ENCODE peak calls at places on chromosomes 7 and 10, in six cellular contexts. R is mesothelial cell of epicardium, L is Peyer's patch, G is progenitor cell of endocrine pancreas, J is uterus, H is HCT116. Q is an unnamed sample.

GRCh38 chr7:47968852-47969774 is 10.3 kb downstream of the HUS1 start:
- DNase-seq in R (peak), L (peak), G (peak), J (peak), H (peak), Q (peak)

GRCh38 chr10:99667108-99667751 is 7.9 kb downstream of the ENTPD7 start:
- DNase-seq in R (no peak), L (no peak), G (no peak), J (no peak), H (peak), Q (no peak)

GRCh38 chr7:40983106-40983505 is 719.8 kb downstream of the INHBA start:
- DNase-seq in R (no peak), L (no peak), G (no peak), J (no peak), H (no peak), Q (no peak)

GRCh38 chr10:123117644-123118409 is 17.9 kb upstream of the HMX3 start:
- DNase-seq in R (no peak), L (no peak), G (no peak), J (no peak), H (no peak), Q (no peak)

GRCh38 chr7:32115831-32116230 is 45.6 kb upstream of the PDE1C start:
- DNase-seq in R (no peak), L (no peak), G (no peak), J (no peak), H (no peak), Q (no peak)

GRCh38 chr10:44862006-44862751 is 49.0 kb upstream of the TMEM72 start:
- DNase-seq in R (no peak), L (no peak), G (no peak), J (no peak), H (no peak), Q (no peak)

GRCh38 chr7:143375298-143376034 is 5.7 kb upstream of the ZYX start:
- DNase-seq in R (no peak), L (no peak), G (no peak), J (no peak), H (no peak), Q (no peak)

GRCh38 chr7:158672975-158673374 is 31.6 kb downstream of the NCAPG2 start:
- DNase-seq in R (no peak), L (no peak), G (no peak), J (no peak), H (no peak), Q (no peak)

GRCh38 chr10:124453965-124454610 is 4.3 kb upstream of the NKX1-2 start:
- DNase-seq in R (no peak), L (no peak), G (no peak), J (no peak), H (no peak), Q (no peak)

GRCh38 chr7:82481499-82482097 is 38.0 kb upstream of the CACNA2D1 start:
- DNase-seq in R (no peak), L (no peak), G (no peak), J (no peak), H (peak), Q (no peak)

GRCh38 chr7:10734595-10734994 is 239.1 kb upstream of the PHF14 start:
- DNase-seq in R (no peak), L (no peak), G (no peak), J (no peak), H (no peak), Q (no peak)

GRCh38 chr10:62022830-62023229 is 121.3 kb downstream of the ARID5B start:
- DNase-seq in R (no peak), L (no peak), G (no peak), J (no peak), H (no peak), Q (no peak)

DNA sequence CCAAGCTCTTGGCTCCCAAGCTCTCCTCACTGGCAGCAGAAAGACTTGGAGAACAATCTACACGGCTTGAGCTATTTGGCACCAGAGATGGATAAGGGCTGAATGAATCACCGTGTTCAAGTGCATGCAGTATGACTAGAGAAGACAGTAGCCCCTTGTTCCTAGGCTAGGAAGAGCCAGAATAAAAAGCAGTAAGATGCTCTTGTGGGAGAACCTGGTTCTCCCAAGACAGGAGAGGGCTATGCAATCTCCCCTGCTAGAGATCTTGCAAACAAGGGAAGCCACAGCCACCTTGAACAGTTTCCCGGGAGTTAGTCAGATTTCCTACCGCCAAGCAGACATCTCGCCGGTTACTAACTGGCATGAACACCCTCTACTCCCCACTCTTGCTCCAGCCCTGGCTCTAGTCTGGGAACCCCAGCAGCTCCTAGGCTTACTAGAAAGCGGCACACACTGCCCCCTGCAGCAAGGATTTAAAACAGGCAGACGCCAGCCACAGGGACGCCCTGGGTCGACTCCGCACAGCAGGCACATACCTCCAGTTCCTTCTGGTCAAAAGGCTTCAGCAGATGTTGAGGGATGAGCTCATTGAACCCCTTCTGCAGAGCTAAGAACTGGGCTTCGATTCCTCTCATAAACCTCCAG is 107.3 kb downstream of the SMURF1 start:
- DNase-seq in R (no peak), L (no peak), G (no peak), J (peak), H (no peak), Q (no peak)
- TF ChIP-seq CTCF in R (no peak), L (no peak), G (peak), J (no peak), H (peak), Q (no peak)

DNA sequence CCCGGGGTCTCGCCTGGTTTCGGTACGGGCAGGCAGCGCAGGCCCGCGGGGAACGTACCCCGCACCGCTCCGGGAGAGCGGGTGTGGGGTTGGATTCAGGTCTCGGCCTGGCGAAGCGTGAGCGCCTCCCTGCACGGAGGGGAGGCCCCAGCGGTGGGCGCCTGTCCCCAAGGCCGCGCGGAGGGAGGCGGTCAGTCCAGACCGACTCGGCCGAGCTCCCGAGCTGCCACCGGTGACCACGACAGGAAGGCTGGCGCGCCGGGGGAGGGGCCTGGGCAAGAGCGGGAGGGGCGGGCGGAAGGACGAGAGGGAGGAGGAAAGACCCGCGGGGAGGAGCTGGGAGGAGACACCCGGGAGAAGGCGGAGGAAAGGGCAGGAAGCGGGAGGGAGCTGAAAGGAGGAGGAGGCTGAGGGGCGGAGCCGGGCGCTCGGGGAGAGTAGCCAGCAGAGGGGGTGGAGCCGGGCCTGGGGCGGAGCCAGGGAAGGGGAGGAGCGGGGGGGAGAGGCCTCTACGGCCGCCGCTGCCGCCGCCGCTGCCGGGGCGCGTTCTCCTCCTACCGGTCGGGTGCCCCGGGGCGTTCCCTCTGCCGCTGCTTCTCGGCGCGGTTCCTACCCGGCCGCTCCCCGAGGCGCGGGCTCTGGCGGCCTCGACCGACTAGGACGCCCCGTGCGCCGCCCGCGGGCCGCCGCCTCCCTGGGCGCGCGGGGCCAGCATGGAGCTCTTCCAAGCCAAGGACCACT is at the start of gene INPP5F:
- DNase-seq in R (peak), L (peak), G (peak), J (peak), H (peak), Q (peak)
- TF ChIP-seq CTCF in R (no peak), L (peak), G (peak), J (peak), H (peak), Q (no peak)

GRCh38 chr7:46389131-46389530 is 468.1 kb upstream of the IGFBP3 start:
- DNase-seq in R (no peak), L (no peak), G (no peak), J (no peak), H (no peak), Q (no peak)

GRCh38 chr7:46393142-46393541 is 472.1 kb upstream of the IGFBP3 start:
- DNase-seq in R (no peak), L (no peak), G (no peak), J (peak), H (no peak), Q (no peak)

GRCh38 chr7:46387646-46388045 is 466.6 kb upstream of the IGFBP3 start:
- DNase-seq in R (no peak), L (no peak), G (no peak), J (no peak), H (no peak), Q (no peak)

GRCh38 chr7:46391215-46391614 is 470.1 kb upstream of the IGFBP3 start:
- DNase-seq in R (no peak), L (no peak), G (no peak), J (peak), H (no peak), Q (no peak)

GRCh38 chr7:46390042-46390441 is 469.0 kb upstream of the IGFBP3 start:
- DNase-seq in R (no peak), L (no peak), G (no peak), J (no peak), H (no peak), Q (no peak)
- TF ChIP-seq CTCF in R (no peak), L (no peak), G (no peak), J (no peak), H (peak), Q (no peak)

GRCh38 chr10:101130984-101131961 is at the start of gene TLX1:
- DNase-seq in R (no peak), L (peak), G (no peak), J (no peak), H (no peak), Q (peak)
- TF ChIP-seq CTCF in R (no peak), L (no peak), G (no peak), J (no peak), H (no peak), Q (no peak)

GRCh38 chr7:94295805-94296204 is 98.9 kb upstream of the COL1A2 start:
- DNase-seq in R (no peak), L (no peak), G (no peak), J (peak), H (no peak), Q (no peak)
- TF ChIP-seq CTCF in R (no peak), L (peak), G (peak), J (peak), H (peak), Q (no peak)

GRCh38 chr7:12685550-12685949 is 1.9 kb upstream of the ARL4A start:
- DNase-seq in R (no peak), L (no peak), G (peak), J (peak), H (no peak), Q (no peak)
- TF ChIP-seq CTCF in R (no peak), L (no peak), G (peak), J (no peak), H (peak), Q (no peak)

GRCh38 chr10:91627344-91628102 is 5.3 kb downstream of the PPP1R3C start:
- DNase-seq in R (no peak), L (no peak), G (no peak), J (no peak), H (no peak), Q (no peak)
- TF ChIP-seq CTCF in R (no peak), L (no peak), G (no peak), J (no peak), H (no peak), Q (no peak)

GRCh38 chr7:131002600-131002999 is 268.6 kb upstream of the KLF14 start:
- DNase-seq in R (no peak), L (no peak), G (no peak), J (no peak), H (no peak), Q (no peak)

GRCh38 chr7:130998993-130999602 is 265.1 kb upstream of the KLF14 start:
- DNase-seq in R (no peak), L (no peak), G (no peak), J (no peak), H (peak), Q (no peak)

GRCh38 chr7:131000389-131000788 is 266.4 kb upstream of the KLF14 start:
- DNase-seq in R (no peak), L (no peak), G (no peak), J (no peak), H (no peak), Q (no peak)

GRCh38 chr7:130999926-131000325 is 265.9 kb upstream of the KLF14 start:
- DNase-seq in R (no peak), L (no peak), G (no peak), J (no peak), H (no peak), Q (no peak)

DNA sequence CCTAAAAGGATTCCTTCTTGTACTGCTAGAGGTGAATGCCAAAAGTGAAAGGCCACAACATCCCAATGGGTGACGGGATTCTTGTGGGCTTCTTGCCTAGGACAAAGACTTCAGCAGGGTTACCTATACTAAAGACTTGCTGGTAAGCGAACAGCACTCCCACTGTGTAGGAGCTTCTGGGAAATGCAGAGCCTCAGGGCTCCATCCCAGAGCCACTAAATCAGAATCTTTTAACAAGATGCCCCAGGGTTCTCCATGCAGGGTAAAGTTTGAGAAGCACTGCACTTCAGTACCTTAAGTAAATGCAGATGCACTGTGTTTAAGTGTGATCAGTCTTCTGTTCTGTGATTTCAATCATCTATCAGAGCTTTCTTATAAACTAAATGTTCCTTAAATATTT is 266.9 kb upstream of the KLF14 start:
- DNase-seq in R (no peak), L (no peak), G (no peak), J (no peak), H (no peak), Q (no peak)
- TF ChIP-seq CTCF in R (no peak), L (no peak), G (no peak), J (no peak), H (no peak), Q (no peak)

GRCh38 chr10:126851414-126851813 is 53.8 kb upstream of the DOCK1 start:
- DNase-seq in R (no peak), L (no peak), G (no peak), J (no peak), H (no peak), Q (no peak)

GRCh38 chr10:126854726-126855125 is 50.5 kb upstream of the DOCK1 start:
- DNase-seq in R (no peak), L (no peak), G (peak), J (no peak), H (no peak), Q (no peak)

GRCh38 chr10:126857178-126857806 is 47.9 kb upstream of the DOCK1 start:
- DNase-seq in R (no peak), L (no peak), G (no peak), J (no peak), H (no peak), Q (no peak)
- TF ChIP-seq CTCF in R (no peak), L (no peak), G (no peak), J (no peak), H (no peak), Q (no peak)